ENCODE peak calls at places on chromosomes 1 and 21, in five cellular contexts. O is substantia nigra; E is stimulated activated CD4-positive, alpha-beta T cell treated with anti-CD3 and anti-CD28 coated beads, Interleukin-4, amount 100 ng/mL, for 24 hours; Z is spleen; Q is thoracic aorta. H is an unnamed sample.

GRCh38 chr1:79041666-79042065 is 35.1 kb upstream of the ADGRL4 start:
- DNase-seq in O (no peak), E (no peak), Z (no peak), Q (no peak), H (no peak)

GRCh38 chr1:110548381-110548780 is 29.4 kb upstream of the KCNA10 start:
- DNase-seq in O (no peak), E (no peak), Z (no peak), Q (no peak), H (peak; percentile 9)

GRCh38 chr1:215022204-215022603 is 60.3 kb upstream of the KCNK2 start:
- DNase-seq in O (no peak), E (no peak), Z (no peak), Q (no peak), H (no peak)

GRCh38 chr1:11473635-11474034 is 5.3 kb upstream of the DISP3 start:
- DNase-seq in O (peak; percentile 31), E (no peak), Z (no peak), Q (no peak), H (peak; percentile 9)

GRCh38 chr1:223036479-223036845 is 106.6 kb downstream of the TLR5 start:
- DNase-seq in O (no peak), E (no peak), Z (no peak), Q (no peak), H (no peak)

GRCh38 chr1:151106891-151107290 is 36.3 kb downstream of the GABPB2 start:
- DNase-seq in O (no peak), E (no peak), Z (no peak), Q (no peak), H (no peak)

GRCh38 chr1:180229483-180230415 is at the start of gene LHX4:
- DNase-seq in O (no peak), E (no peak), Z (no peak), Q (no peak), H (no peak)

GRCh38 chr1:235857756-235858155 is 8.9 kb downstream of the LYST start:
- DNase-seq in O (no peak), E (no peak), Z (no peak), Q (no peak), H (no peak)

GRCh38 chr1:201391651-201392511 is 7.2 kb downstream of the LAD1 start:
- DNase-seq in O (no peak), E (no peak), Z (no peak), Q (no peak), H (no peak)

GRCh38 chr1:68525781-68526180 is 28.9 kb upstream of the DEPDC1 start:
- DNase-seq in O (no peak), E (no peak), Z (no peak), Q (no peak), H (no peak)

GRCh38 chr1:39453603-39454002 is 37.8 kb upstream of the BMP8A start:
- DNase-seq in O (no peak), E (no peak), Z (no peak), Q (peak; percentile 24), H (no peak)

GRCh38 chr1:6447818-6448748 is 17.9 kb downstream of the TNFRSF25 start:
- DNase-seq in O (no peak), E (no peak), Z (no peak), Q (no peak), H (no peak)

GRCh38 chr1:228283043-228283371 is 75.2 kb downstream of the OBSCN start:
- DNase-seq in O (no peak), E (no peak), Z (peak; percentile 89), Q (no peak), H (no peak)

GRCh38 chr1:205515781-205516253 is 11.3 kb downstream of the CDK18 start:
- DNase-seq in O (no peak), E (no peak), Z (no peak), Q (no peak), H (no peak)

GRCh38 chr1:164841723-164842465 is 282.9 kb downstream of the PBX1 start:
- DNase-seq in O (no peak), E (no peak), Z (no peak), Q (no peak), H (no peak)

GRCh38 chr1:24803987-24804530 is 58.8 kb downstream of the CLIC4 start:
- DNase-seq in O (no peak), E (no peak), Z (no peak), Q (no peak), H (no peak)

GRCh38 chr1:25880518-25880917 is 5.0 kb upstream of the PAQR7 start:
- DNase-seq in O (no peak), E (no peak), Z (peak; percentile 20), Q (no peak), H (no peak)

GRCh38 chr1:105608713-105609112 is 1447.8 kb upstream of the PRMT6 start:
- DNase-seq in O (no peak), E (no peak), Z (no peak), Q (no peak), H (no peak)

GRCh38 chr1:20187103-20187812 is 940 bp upstream of the PLA2G2C start:
- DNase-seq in O (no peak), E (peak; percentile 47), Z (no peak), Q (no peak), H (no peak)

GRCh38 chr1:229122606-229123005 is 148.3 kb upstream of the RAB4A start:
- DNase-seq in O (no peak), E (no peak), Z (no peak), Q (no peak), H (no peak)

GRCh38 chr1:56194911-56195310 is 384.5 kb downstream of the PLPP3 start:
- DNase-seq in O (no peak), E (no peak), Z (no peak), Q (no peak), H (no peak)

GRCh38 chr1:228063251-228064191 is 19.0 kb upstream of the ARF1 start:
- DNase-seq in O (no peak), E (no peak), Z (peak; percentile 67), Q (no peak), H (no peak)

GRCh38 chr1:111203681-111204210 is 3.3 kb upstream of the DENND2D start:
- DNase-seq in O (peak; percentile 17), E (peak; percentile 83), Z (peak; percentile 99), Q (no peak), H (peak; percentile 36)

GRCh38 chr21:15062566-15062965 is 2.2 kb downstream of the NRIP1 start:
- DNase-seq in O (no peak), E (no peak), Z (no peak), Q (no peak), H (peak; percentile 23)

GRCh38 chr1:20896824-20897223 is 109.7 kb upstream of the HP1BP3 start:
- DNase-seq in O (no peak), E (no peak), Z (no peak), Q (no peak), H (no peak)

GRCh38 chr1:13754003-13754402 is 54.0 kb downstream of the PRDM2 start:
- DNase-seq in O (no peak), E (no peak), Z (no peak), Q (no peak), H (no peak)

GRCh38 chr1:239947789-239948188 is 143.9 kb upstream of the FMN2 start:
- DNase-seq in O (no peak), E (no peak), Z (no peak), Q (no peak), H (no peak)

GRCh38 chr1:61869691-61870109 is 127.4 kb downstream of the PATJ start:
- DNase-seq in O (no peak), E (no peak), Z (no peak), Q (no peak), H (no peak)

GRCh38 chr1:55070291-55070690 is 30.9 kb downstream of the PCSK9 start:
- DNase-seq in O (no peak), E (no peak), Z (no peak), Q (no peak), H (no peak)

GRCh38 chr21:43352138-43352537 is 74.8 kb downstream of the SIK1 start:
- DNase-seq in O (no peak), E (no peak), Z (no peak), Q (no peak), H (no peak)

GRCh38 chr1:206651958-206652890 is 16.9 kb downstream of the DYRK3 start:
- DNase-seq in O (no peak), E (no peak), Z (no peak), Q (no peak), H (no peak)

GRCh38 chr1:204943495-204943894 is 72.8 kb downstream of the NFASC start:
- DNase-seq in O (no peak), E (no peak), Z (no peak), Q (no peak), H (no peak)